ENCODE peak calls at places on chromosomes 3 and 15, in nine cellular contexts. One of them, this sample, is unnamed.

GRCh38 chr3:138398791-138399575 is 35.4 kb upstream of the ESYT3 start:
- DNase-seq in NCI-H187: no peak
- DNase-seq in NCI-H446: no peak
- DNase-seq in fibroblast of pulmonary artery: no peak
- DNase-seq in C1 segment of cervical spinal cord: no peak
- DNase-seq in stimulated activated CD8-positive, alpha-beta memory T cell treated with anti-CD3 and anti-CD28 coated beads, Interleukin-7, amount 100 ng/mL, for 4 hours: no peak
- DNase-seq in sciatic nerve: no peak
- DNase-seq in tibial nerve: no peak
- DNase-seq in astrocyte: no peak
- DNase-seq in this sample: no peak

GRCh38 chr15:40046721-40047412 is 7.9 kb upstream of the SRP14 start:
- DNase-seq in sciatic nerve: no peak
- DNase-seq in NCI-H187: no peak
- DNase-seq in fibroblast of pulmonary artery: peak
- DNase-seq in stimulated activated CD8-positive, alpha-beta memory T cell treated with anti-CD3 and anti-CD28 coated beads, Interleukin-7, amount 100 ng/mL, for 4 hours: no peak
- DNase-seq in astrocyte: peak
- DNase-seq in tibial nerve: no peak
- DNase-seq in NCI-H446: peak
- DNase-seq in C1 segment of cervical spinal cord: no peak
- DNase-seq in this sample: no peak

GRCh38 chr3:18810306-18810661 is 338.0 kb upstream of the KCNH8 start:
- DNase-seq in C1 segment of cervical spinal cord: no peak
- DNase-seq in tibial nerve: no peak
- DNase-seq in fibroblast of pulmonary artery: no peak
- DNase-seq in astrocyte: no peak
- DNase-seq in stimulated activated CD8-positive, alpha-beta memory T cell treated with anti-CD3 and anti-CD28 coated beads, Interleukin-7, amount 100 ng/mL, for 4 hours: no peak
- DNase-seq in NCI-H446: no peak
- DNase-seq in NCI-H187: no peak
- DNase-seq in sciatic nerve: no peak
- DNase-seq in this sample: no peak

GRCh38 chr15:98957655-98958054 is 49.9 kb downstream of the PGPEP1L start:
- DNase-seq in sciatic nerve: no peak
- DNase-seq in fibroblast of pulmonary artery: no peak
- DNase-seq in tibial nerve: no peak
- DNase-seq in NCI-H187: no peak
- DNase-seq in stimulated activated CD8-positive, alpha-beta memory T cell treated with anti-CD3 and anti-CD28 coated beads, Interleukin-7, amount 100 ng/mL, for 4 hours: no peak
- DNase-seq in NCI-H446: no peak
- DNase-seq in C1 segment of cervical spinal cord: no peak
- DNase-seq in astrocyte: no peak
- DNase-seq in this sample: peak

GRCh38 chr15:34514251-34514760 is 69.1 kb downstream of the GOLGA8B start:
- DNase-seq in astrocyte: no peak
- DNase-seq in sciatic nerve: peak
- DNase-seq in NCI-H446: no peak
- DNase-seq in C1 segment of cervical spinal cord: peak
- DNase-seq in fibroblast of pulmonary artery: peak
- DNase-seq in NCI-H187: no peak
- DNase-seq in stimulated activated CD8-positive, alpha-beta memory T cell treated with anti-CD3 and anti-CD28 coated beads, Interleukin-7, amount 100 ng/mL, for 4 hours: peak
- DNase-seq in tibial nerve: no peak
- DNase-seq in this sample: no peak

GRCh38 chr3:195259146-195259563 is 11.8 kb downstream of the XXYLT1 start:
- DNase-seq in NCI-H446: no peak
- DNase-seq in C1 segment of cervical spinal cord: no peak
- DNase-seq in stimulated activated CD8-positive, alpha-beta memory T cell treated with anti-CD3 and anti-CD28 coated beads, Interleukin-7, amount 100 ng/mL, for 4 hours: no peak
- DNase-seq in astrocyte: peak
- DNase-seq in NCI-H187: no peak
- DNase-seq in tibial nerve: no peak
- DNase-seq in fibroblast of pulmonary artery: no peak
- DNase-seq in sciatic nerve: no peak
- DNase-seq in this sample: no peak

GRCh38 chr15:29242466-29243242 is 27.0 kb downstream of the NSMCE3 start:
- DNase-seq in fibroblast of pulmonary artery: peak
- DNase-seq in tibial nerve: no peak
- DNase-seq in NCI-H446: no peak
- DNase-seq in stimulated activated CD8-positive, alpha-beta memory T cell treated with anti-CD3 and anti-CD28 coated beads, Interleukin-7, amount 100 ng/mL, for 4 hours: no peak
- DNase-seq in C1 segment of cervical spinal cord: peak
- DNase-seq in astrocyte: no peak
- DNase-seq in NCI-H187: no peak
- DNase-seq in sciatic nerve: no peak
- DNase-seq in this sample: no peak

GRCh38 chr3:40516201-40516600 is 8.6 kb upstream of the ZNF621 start:
- DNase-seq in C1 segment of cervical spinal cord: no peak
- DNase-seq in stimulated activated CD8-positive, alpha-beta memory T cell treated with anti-CD3 and anti-CD28 coated beads, Interleukin-7, amount 100 ng/mL, for 4 hours: no peak
- DNase-seq in NCI-H187: no peak
- DNase-seq in astrocyte: peak
- DNase-seq in tibial nerve: no peak
- DNase-seq in fibroblast of pulmonary artery: peak
- DNase-seq in sciatic nerve: no peak
- DNase-seq in NCI-H446: no peak
- DNase-seq in this sample: no peak

GRCh38 chr3:40191251-40191650 is 118.3 kb upstream of the EIF1B start:
- DNase-seq in C1 segment of cervical spinal cord: no peak
- DNase-seq in NCI-H446: no peak
- DNase-seq in fibroblast of pulmonary artery: no peak
- DNase-seq in sciatic nerve: no peak
- DNase-seq in stimulated activated CD8-positive, alpha-beta memory T cell treated with anti-CD3 and anti-CD28 coated beads, Interleukin-7, amount 100 ng/mL, for 4 hours: no peak
- DNase-seq in tibial nerve: no peak
- DNase-seq in NCI-H187: no peak
- DNase-seq in astrocyte: no peak
- DNase-seq in this sample: no peak

GRCh38 chr15:48062476-48062875 is 58.3 kb upstream of the SLC24A5 start:
- DNase-seq in tibial nerve: no peak
- DNase-seq in astrocyte: peak
- DNase-seq in C1 segment of cervical spinal cord: peak
- DNase-seq in fibroblast of pulmonary artery: peak
- DNase-seq in NCI-H187: no peak
- DNase-seq in stimulated activated CD8-positive, alpha-beta memory T cell treated with anti-CD3 and anti-CD28 coated beads, Interleukin-7, amount 100 ng/mL, for 4 hours: no peak
- DNase-seq in sciatic nerve: no peak
- DNase-seq in NCI-H446: no peak
- DNase-seq in this sample: no peak

GRCh38 chr3:31959951-31960792 is 20.9 kb downstream of the OSBPL10 start:
- DNase-seq in fibroblast of pulmonary artery: peak
- DNase-seq in NCI-H446: no peak
- DNase-seq in C1 segment of cervical spinal cord: no peak
- DNase-seq in tibial nerve: no peak
- DNase-seq in sciatic nerve: no peak
- DNase-seq in stimulated activated CD8-positive, alpha-beta memory T cell treated with anti-CD3 and anti-CD28 coated beads, Interleukin-7, amount 100 ng/mL, for 4 hours: no peak
- DNase-seq in astrocyte: peak
- DNase-seq in NCI-H187: no peak
- DNase-seq in this sample: no peak